ENCODE peak calls at places on chromosome 16, in six cellular contexts. L, Y, U, Q, R and N are unnamed samples.

GRCh38 chr16:57039148-57039812 is 49.9 kb downstream of the NLRC5 start:
- DNase-seq in U (no peak), Y (peak), R (no peak), Q (no peak), L (no peak), N (no peak)

GRCh38 chr16:73527191-73527590 is 479.3 kb upstream of the ZFHX3 start:
- DNase-seq in L (no peak), Q (no peak), U (no peak), R (no peak), Y (no peak), N (no peak)

GRCh38 chr16:24255446-24256352 is at the start of gene CACNG3:
- DNase-seq in Q (peak), L (no peak), R (peak), U (peak), Y (no peak), N (peak)

GRCh38 chr16:61500851-61501250 is 535.4 kb downstream of the CDH8 start:
- DNase-seq in U (no peak), R (no peak), Y (no peak), Q (no peak), L (no peak), N (no peak)

GRCh38 chr16:4110680-4111079 is 5.6 kb downstream of the ADCY9 start:
- DNase-seq in Q (no peak), Y (no peak), L (no peak), U (no peak), R (peak), N (no peak)

GRCh38 chr16:17829826-17830225 is 359.1 kb upstream of the XYLT1 start:
- DNase-seq in Y (no peak), U (no peak), L (no peak), Q (no peak), R (no peak), N (no peak)

GRCh38 chr16:75120253-75120652 is 3.7 kb upstream of the LDHD start:
- DNase-seq in Q (no peak), R (no peak), L (no peak), Y (no peak), U (no peak), N (no peak)

GRCh38 chr16:78227855-78228254 is 128.4 kb downstream of the WWOX start:
- DNase-seq in U (peak), L (no peak), Y (no peak), R (peak), Q (no peak), N (peak)

GRCh38 chr16:58054289-58054688 is 28.7 kb downstream of the MMP15 start:
- DNase-seq in U (no peak), Y (no peak), Q (no peak), R (no peak), L (no peak), N (no peak)

GRCh38 chr16:3198334-3199072 is 10.5 kb downstream of the OR1F1 start:
- DNase-seq in L (no peak), U (no peak), R (peak), Q (no peak), Y (no peak), N (no peak)

GRCh38 chr16:30353438-30354129 is 1.5 kb downstream of the CD2BP2 start:
- DNase-seq in R (no peak), Y (no peak), Q (no peak), U (no peak), L (no peak), N (no peak)
- H3K4me3 ChIP-seq in R (peak), Y (peak), Q (peak), U (no peak), L (peak), N (no peak)

GRCh38 chr16:86529160-86529559 is 18.8 kb downstream of the FOXF1 start:
- DNase-seq in Y (no peak), Q (no peak), R (no peak), U (no peak), L (no peak), N (no peak)
- TF ChIP-seq ZNF274 in Y (no peak), Q (no peak), R (no peak), U (no peak), L (no peak), N (no peak)

GRCh38 chr16:68328151-68328859 is 17.5 kb downstream of the PRMT7 start:
- DNase-seq in Q (peak), L (peak), R (peak), U (peak), Y (peak), N (peak)
- H3K4me3 ChIP-seq in Q (no peak), L (no peak), R (no peak), U (no peak), Y (no peak), N (no peak)

DNA sequence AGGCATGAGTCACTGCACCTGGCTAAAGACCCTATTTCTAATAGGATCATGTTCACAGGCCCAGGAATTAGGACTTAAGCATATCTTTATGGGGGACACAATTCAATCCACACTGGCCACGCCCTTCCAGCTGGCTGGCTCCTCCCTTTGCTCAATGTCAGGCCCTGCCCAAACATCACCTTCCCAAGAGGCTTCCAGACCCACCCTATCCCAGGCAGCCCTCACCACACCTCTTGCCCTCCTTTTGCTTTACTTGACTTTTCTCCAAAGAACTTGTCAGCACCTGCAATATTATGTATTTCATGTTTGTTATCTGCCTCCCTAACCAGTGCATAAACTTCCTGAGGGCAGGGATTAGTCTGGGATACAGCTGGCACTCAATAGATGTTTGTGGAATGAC is 109.6 kb upstream of the CDH5 start:
- DNase-seq in L (no peak), R (no peak), U (no peak), Q (no peak), Y (no peak), N (no peak)
- TF ChIP-seq ZNF274 in L (no peak), R (no peak), U (no peak), Q (no peak), Y (no peak), N (no peak)

DNA sequence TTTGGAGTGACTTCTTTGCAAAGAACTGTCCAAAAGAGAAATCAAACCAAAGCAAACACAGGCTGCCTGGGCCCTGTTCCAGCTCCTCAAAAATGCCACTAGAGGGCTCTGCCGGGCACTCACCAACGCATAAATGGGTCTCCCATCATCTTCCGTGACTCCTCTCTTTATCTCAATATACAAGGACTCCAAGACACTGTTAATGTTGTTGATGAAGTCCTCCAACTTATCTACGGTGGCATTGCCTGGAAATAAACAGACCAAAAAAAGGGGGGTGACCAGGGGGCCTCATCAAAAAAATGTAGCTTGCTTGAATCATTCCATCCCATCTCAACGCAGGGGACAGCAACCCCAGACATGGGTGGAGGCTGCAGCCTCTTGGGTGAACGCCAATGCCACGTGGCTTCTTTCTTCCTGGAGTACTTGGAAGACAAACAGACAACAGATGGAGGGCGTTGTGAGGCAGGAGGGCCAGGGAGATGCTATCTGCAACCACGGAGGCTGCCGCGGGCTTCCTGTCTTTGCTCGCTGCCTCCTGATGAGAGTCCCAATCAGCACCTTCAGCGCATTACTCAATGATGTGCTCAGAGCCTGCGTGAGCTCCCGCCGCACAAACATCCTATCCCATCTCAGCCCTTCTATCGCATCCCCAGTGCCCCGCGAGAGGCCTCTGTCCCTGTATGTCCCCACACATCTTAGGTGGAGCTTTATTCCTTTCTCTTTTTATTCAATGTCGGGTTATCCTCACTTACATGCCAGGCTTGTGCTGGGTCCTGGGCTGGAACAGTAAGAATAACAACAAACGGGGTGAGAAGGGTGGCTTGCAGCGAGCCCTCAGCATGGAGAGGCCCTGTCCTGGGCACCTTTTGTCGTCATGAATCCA is 32.0 kb downstream of the KDM8 start:
- DNase-seq in Y (peak), Q (no peak), U (peak), L (peak), R (peak), N (peak)
- H3K4me3 ChIP-seq in Y (no peak), Q (no peak), U (no peak), L (no peak), R (no peak), N (no peak)